ENCODE peak calls at places on chromosomes 11 and 22, in five cellular contexts. Q, S, N, L and W are unnamed samples.

GRCh38 chr11:44806631-44807030 is 79.9 kb downstream of the TSPAN18 start:
- DNase-seq in Q (no peak), S (no peak), N (no peak), L (no peak), W (no peak)

GRCh38 chr11:112613051-112613972 is 347.9 kb upstream of the NCAM1 start:
- DNase-seq in Q (peak), S (no peak), N (peak), L (peak), W (peak)

GRCh38 chr11:128845334-128845780 is 21.7 kb downstream of the KCNJ1 start:
- DNase-seq in Q (no peak), S (no peak), N (no peak), L (no peak), W (no peak)

GRCh38 chr22:50184541-50185383 is 951 bp upstream of the TRABD start:
- DNase-seq in Q (no peak), S (no peak), N (no peak), L (no peak), W (no peak)

GRCh38 chr11:122089111-122089510 is 26.9 kb downstream of the BLID start:
- DNase-seq in Q (no peak), S (no peak), N (no peak), L (no peak), W (peak)

GRCh38 chr11:43930868-43931716 is 11.3 kb upstream of the C11orf96 start:
- DNase-seq in Q (no peak), S (no peak), N (no peak), L (no peak), W (no peak)

GRCh38 chr11:70454197-70454767 is 56.0 kb downstream of the CTTN start:
- DNase-seq in Q (no peak), S (no peak), N (no peak), L (no peak), W (no peak)

GRCh38 chr22:21593406-21594232 is 26.1 kb downstream of the UBE2L3 start:
- DNase-seq in Q (peak), S (no peak), N (no peak), L (no peak), W (peak)

GRCh38 chr11:11985016-11985715 is 23.3 kb downstream of the DKK3 start:
- DNase-seq in Q (no peak), S (no peak), N (no peak), L (no peak), W (peak)

GRCh38 chr22:30810105-30810504 is 115.4 kb downstream of the OSBP2 start:
- DNase-seq in Q (no peak), S (no peak), N (no peak), L (no peak), W (no peak)

GRCh38 chr11:10975287-10975721 is 117.5 kb upstream of the ZBED5 start:
- DNase-seq in Q (no peak), S (no peak), N (no peak), L (no peak), W (no peak)

GRCh38 chr22:19597399-19597735 is 73.2 kb upstream of the CLDN5 start:
- DNase-seq in Q (no peak), S (no peak), N (peak), L (no peak), W (no peak)

GRCh38 chr11:68146704-68147474 is 25.7 kb upstream of the CHKA start:
- DNase-seq in Q (peak), S (no peak), N (peak), L (no peak), W (peak)

GRCh38 chr11:9073826-9074225 is 17.6 kb downstream of the SCUBE2 start:
- DNase-seq in Q (no peak), S (no peak), N (no peak), L (no peak), W (no peak)

GRCh38 chr11:112780351-112781043 is 180.7 kb upstream of the NCAM1 start:
- DNase-seq in Q (peak), S (no peak), N (no peak), L (no peak), W (peak)

GRCh38 chr11:2074266-2074825 is 64.8 kb downstream of the IGF2 start:
- DNase-seq in Q (no peak), S (no peak), N (peak), L (no peak), W (no peak)

GRCh38 chr11:126149759-126150236 is 61.7 kb downstream of the RPUSD4 start:
- DNase-seq in Q (no peak), S (no peak), N (no peak), L (no peak), W (no peak)

GRCh38 chr11:62546244-62546936 is at the start of gene AHNAK:
- DNase-seq in Q (peak), S (peak), N (peak), L (no peak), W (peak)

GRCh38 chr11:11545285-11546275 is 76.2 kb downstream of the GALNT18 start:
- DNase-seq in Q (no peak), S (no peak), N (no peak), L (no peak), W (no peak)

GRCh38 chr22:23183107-23183698 is 2.9 kb downstream of the BCR start:
- DNase-seq in Q (peak), S (peak), N (peak), L (no peak), W (peak)

GRCh38 chr11:76327756-76328388 is 53.1 kb downstream of the THAP12 start:
- DNase-seq in Q (no peak), S (no peak), N (peak), L (no peak), W (no peak)

GRCh38 chr11:5550440-5551095 is 2.2 kb upstream of the OR52H1 start:
- DNase-seq in Q (no peak), S (no peak), N (no peak), L (peak), W (peak)

GRCh38 chr11:117319214-117319840 is 3.3 kb upstream of the BACE1 start:
- DNase-seq in Q (no peak), S (no peak), N (no peak), L (no peak), W (no peak)

GRCh38 chr11:115623021-115623451 is 118.8 kb upstream of the CADM1 start:
- DNase-seq in Q (no peak), S (peak), N (peak), L (no peak), W (peak)

GRCh38 chr11:18618341-18619025 is 15.7 kb downstream of the SPTY2D1 start:
- DNase-seq in Q (no peak), S (no peak), N (no peak), L (no peak), W (no peak)

GRCh38 chr11:118841469-118842222 is 42.0 kb upstream of the CXCR5 start:
- DNase-seq in Q (no peak), S (no peak), N (peak), L (no peak), W (no peak)

GRCh38 chr11:126901783-126902182 is 98.8 kb downstream of the KIRREL3 start:
- DNase-seq in Q (no peak), S (no peak), N (no peak), L (no peak), W (no peak)

GRCh38 chr11:706439-706956 is 467 bp downstream of the EPS8L2 start:
- DNase-seq in Q (no peak), S (no peak), N (no peak), L (no peak), W (peak)

GRCh38 chr22:36471341-36471821 is 10.1 kb downstream of the TXN2 start:
- DNase-seq in Q (no peak), S (no peak), N (no peak), L (no peak), W (peak)

GRCh38 chr11:75208444-75208843 is 32.1 kb upstream of the TPBGL start:
- DNase-seq in Q (no peak), S (no peak), N (no peak), L (no peak), W (no peak)

DNA sequence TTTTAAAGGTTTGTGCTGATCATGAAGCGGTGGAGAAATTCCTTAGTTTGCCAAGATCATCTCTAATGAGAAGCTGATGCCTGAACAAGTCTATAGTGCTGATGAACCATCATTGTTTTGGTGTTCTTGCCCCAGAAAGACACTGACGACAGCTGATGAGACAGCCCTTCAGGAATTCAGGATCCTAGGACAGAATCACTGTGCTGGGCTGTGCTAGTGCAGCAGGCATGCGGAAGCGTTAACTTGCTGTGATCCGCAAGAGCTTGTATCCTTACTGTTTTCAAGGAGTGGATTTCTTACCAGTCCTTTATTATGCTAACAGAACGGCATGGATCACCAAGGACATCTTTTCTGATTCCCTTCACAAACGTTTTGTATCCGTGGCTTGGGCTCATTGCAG is 104.1 kb downstream of the TBC1D22A start:
- DNase-seq in Q (no peak), S (no peak), N (peak), L (no peak), W (peak)
- H3K4me3 ChIP-seq in Q (no peak), S (no peak), N (no peak), L (no peak), W (no peak)

DNA sequence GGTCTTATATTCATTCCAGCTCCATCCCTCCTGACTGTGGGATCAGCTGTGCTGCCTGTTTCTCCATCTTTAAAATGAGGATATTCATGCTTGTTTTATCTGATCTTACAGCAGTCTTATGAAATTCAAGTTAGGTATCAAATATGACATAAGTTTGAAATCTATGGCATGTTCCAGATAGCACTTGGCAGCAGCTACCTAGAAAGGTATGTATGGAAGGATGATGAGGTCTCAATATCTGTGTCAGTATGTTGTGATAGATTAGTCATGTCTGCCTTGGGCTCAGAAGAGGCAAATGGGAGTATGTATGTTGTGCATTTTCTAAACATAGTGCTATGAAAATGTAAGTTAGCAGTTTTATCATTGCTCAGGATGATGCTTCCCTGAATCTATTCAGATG is 122.1 kb downstream of the NAV2 start:
- DNase-seq in Q (no peak), S (no peak), N (no peak), L (no peak), W (no peak)
- H3K4me3 ChIP-seq in Q (no peak), S (no peak), N (no peak), L (no peak), W (no peak)

GRCh38 chr22:27394806-27395404 is 406.7 kb downstream of the MN1 start:
- DNase-seq in Q (no peak), S (no peak), N (no peak), L (no peak), W (no peak)
- H3K4me3 ChIP-seq in Q (no peak), S (no peak), N (no peak), L (no peak), W (no peak)

DNA sequence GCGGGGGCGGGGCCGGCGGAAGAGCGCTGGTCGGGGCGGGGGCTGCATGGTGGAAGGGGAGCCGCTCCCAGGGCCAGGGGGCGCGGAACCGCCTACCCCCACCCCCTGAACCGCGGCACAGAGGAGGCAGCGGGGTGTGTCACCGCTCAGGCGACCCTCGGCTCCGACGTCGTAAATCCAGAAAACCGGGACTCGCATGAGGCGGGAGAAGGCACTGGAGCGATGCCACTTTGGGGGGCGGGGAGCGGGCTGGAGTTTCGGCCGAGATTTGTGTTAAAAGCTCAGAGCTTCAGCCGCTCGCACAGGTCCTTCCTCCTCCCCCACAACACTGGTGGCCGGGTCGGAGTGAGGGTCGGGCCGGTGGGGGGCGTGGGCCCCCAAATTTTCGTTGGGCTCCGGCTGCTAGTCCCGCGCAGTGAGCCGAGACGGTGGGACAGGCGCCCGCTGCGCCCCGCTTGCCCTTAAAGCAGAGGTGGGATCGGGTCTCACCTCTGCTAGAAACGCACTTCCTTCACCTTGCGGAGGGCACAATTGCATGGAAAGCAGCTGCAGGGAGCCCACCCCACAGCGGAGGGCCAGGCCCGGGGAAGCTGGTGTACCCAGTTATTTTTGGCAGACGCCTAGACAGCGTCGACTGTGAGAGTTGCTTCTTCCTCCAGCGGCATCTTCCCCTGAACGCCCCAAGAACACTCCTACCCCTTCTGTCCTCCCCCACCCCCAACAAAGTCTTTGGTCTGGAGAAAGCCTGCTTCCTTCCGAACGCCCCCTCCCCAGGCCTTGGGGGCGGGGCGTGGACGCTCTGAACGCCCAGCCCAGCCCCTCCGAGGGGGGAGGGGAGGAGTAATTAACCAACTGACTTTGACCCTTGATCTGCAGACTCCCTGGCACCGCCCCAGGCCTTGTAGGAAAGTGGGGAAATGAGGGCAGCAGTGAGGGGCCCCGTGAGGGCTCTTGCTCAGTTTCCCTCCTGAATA is 1.1 kb downstream of the OVOL1 start:
- DNase-seq in Q (no peak), S (no peak), N (peak), L (no peak), W (no peak)
- H3K4me3 ChIP-seq in Q (no peak), S (peak), N (peak), L (peak), W (peak)

GRCh38 chr11:22189660-22190059 is 3.2 kb upstream of the ANO5 start:
- DNase-seq in Q (no peak), S (no peak), N (no peak), L (no peak), W (no peak)

GRCh38 chr11:22190827-22191463 is 1.9 kb upstream of the ANO5 start:
- DNase-seq in Q (no peak), S (no peak), N (no peak), L (no peak), W (no peak)

GRCh38 chr11:22193348-22194051 is 615 bp downstream of the ANO5 start:
- DNase-seq in Q (peak), S (no peak), N (peak), L (no peak), W (no peak)

GRCh38 chr11:22192642-22193347 is at the start of gene ANO5:
- DNase-seq in Q (peak), S (no peak), N (peak), L (no peak), W (no peak)

GRCh38 chr11:22192289-22192641 is 620 bp upstream of the ANO5 start:
- DNase-seq in Q (peak), S (no peak), N (peak), L (no peak), W (no peak)
- H3K4me3 ChIP-seq in Q (peak), S (peak), N (peak), L (peak), W (no peak)

GRCh38 chr22:37594237-37594636 is 14.3 kb upstream of the LGALS2 start:
- DNase-seq in Q (no peak), S (no peak), N (no peak), L (no peak), W (no peak)

GRCh38 chr22:37588540-37589215 is 8.8 kb upstream of the LGALS2 start:
- DNase-seq in Q (no peak), S (no peak), N (peak), L (no peak), W (no peak)

GRCh38 chr22:37589607-37590006 is 9.7 kb upstream of the LGALS2 start:
- DNase-seq in Q (no peak), S (no peak), N (no peak), L (no peak), W (no peak)

DNA sequence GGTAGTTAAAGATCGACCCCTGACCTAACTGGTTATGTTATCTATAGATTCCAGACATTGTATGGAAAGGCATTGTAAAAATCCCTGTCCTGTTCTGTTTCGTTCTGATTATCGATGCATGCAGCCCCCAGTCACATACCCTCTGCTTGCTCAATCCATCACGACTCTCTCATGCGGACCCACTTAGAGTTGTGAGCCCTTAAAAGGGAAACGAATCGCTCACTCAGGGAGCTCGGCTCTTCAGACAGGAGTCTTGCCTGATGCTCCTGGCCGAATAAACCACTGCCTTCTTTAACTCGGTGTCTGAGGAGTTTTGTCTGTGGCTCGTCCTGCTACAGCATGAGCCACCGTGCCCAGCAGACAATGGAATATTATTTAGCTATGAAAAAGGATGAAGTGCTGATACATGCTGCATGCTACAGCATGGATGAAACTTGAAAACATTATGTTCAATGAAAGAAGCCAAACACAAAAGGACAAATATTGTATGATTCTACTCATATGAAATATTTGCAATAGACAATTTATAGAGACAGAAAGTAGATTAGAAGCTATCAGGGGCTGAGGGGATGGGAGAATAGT is 12.0 kb upstream of the LGALS2 start:
- DNase-seq in Q (no peak), S (no peak), N (no peak), L (no peak), W (no peak)
- H3K4me3 ChIP-seq in Q (peak), S (peak), N (no peak), L (peak), W (no peak)